ENCODE peak calls at places on chromosomes 16 and 17, in nine cellular contexts. K, P, E, Q, L, G, T, J and S are unnamed samples.

GRCh38 chr16:14405611-14406537 is 224.2 kb downstream of the PARN start:
- DNase-seq in K (no peak), P (peak), E (no peak), Q (no peak), L (no peak), G (no peak), T (no peak), J (no peak), S (no peak)

GRCh38 chr16:88566158-88566557 is 4.0 kb upstream of the ZC3H18 start:
- DNase-seq in K (no peak), P (no peak), E (peak), Q (peak), L (no peak), G (peak), T (no peak), J (peak), S (peak)

GRCh38 chr17:76568771-76569170 is 16.9 kb downstream of the ST6GALNAC2 start:
- DNase-seq in K (no peak), P (no peak), E (no peak), Q (no peak), L (no peak), G (no peak), T (no peak), J (no peak), S (no peak)

GRCh38 chr17:57405486-57406072 is 149.3 kb downstream of the MSI2 start:
- DNase-seq in K (no peak), P (no peak), E (no peak), Q (no peak), L (no peak), G (no peak), T (no peak), J (no peak), S (no peak)

GRCh38 chr16:31118223-31119155 is 1.0 kb downstream of the KAT8 start:
- DNase-seq in K (no peak), P (no peak), E (peak), Q (no peak), L (no peak), G (no peak), T (no peak), J (no peak), S (peak)

GRCh38 chr17:45143767-45144198 is 4.5 kb upstream of the HEXIM1 start:
- DNase-seq in K (peak), P (no peak), E (peak), Q (peak), L (no peak), G (no peak), T (no peak), J (no peak), S (no peak)

GRCh38 chr16:28951410-28951943 is 740 bp downstream of the NFATC2IP start:
- DNase-seq in K (no peak), P (no peak), E (no peak), Q (no peak), L (no peak), G (no peak), T (peak), J (no peak), S (no peak)

GRCh38 chr16:85461814-85462404 is 151.2 kb upstream of the GSE1 start:
- DNase-seq in K (no peak), P (no peak), E (peak), Q (no peak), L (no peak), G (no peak), T (no peak), J (no peak), S (no peak)

GRCh38 chr16:75758215-75758614 is 31.9 kb upstream of the CPHXL start:
- DNase-seq in K (no peak), P (no peak), E (peak), Q (no peak), L (no peak), G (no peak), T (no peak), J (no peak), S (peak)

GRCh38 chr17:77427471-77427991 is 286.8 kb downstream of the SEC14L1 start:
- DNase-seq in K (peak), P (no peak), E (peak), Q (no peak), L (no peak), G (peak), T (no peak), J (no peak), S (peak)

GRCh38 chr16:78704421-78704820 is 605.0 kb downstream of the WWOX start:
- DNase-seq in K (no peak), P (no peak), E (peak), Q (no peak), L (no peak), G (no peak), T (no peak), J (no peak), S (no peak)